ENCODE peak calls at places on chromosomes 11 and 22, in four cellular contexts. W, Q, O and X are unnamed samples.

GRCh38 chr22:21703684-21704316 is 31.8 kb downstream of the YPEL1 start:
- DNase-seq in W (peak), Q (no peak), O (no peak), X (no peak)

GRCh38 chr11:67082071-67082791 is 25.6 kb downstream of the RHOD start:
- DNase-seq in W (no peak), Q (no peak), O (no peak), X (no peak)

GRCh38 chr11:47998733-47999359 is 18.5 kb downstream of the PTPRJ start:
- DNase-seq in W (peak), Q (no peak), O (no peak), X (no peak)

GRCh38 chr11:119263352-119263940 is 53.5 kb downstream of the MCAM start:
- DNase-seq in W (no peak), Q (no peak), O (no peak), X (no peak)

GRCh38 chr11:14094481-14095037 is 132.0 kb downstream of the SPON1 start:
- DNase-seq in W (no peak), Q (no peak), O (no peak), X (no peak)

GRCh38 chr22:28950567-28951411 is 67.4 kb downstream of the ZNRF3 start:
- DNase-seq in W (no peak), Q (no peak), O (no peak), X (no peak)

GRCh38 chr11:94766656-94767291 is 1.4 kb upstream of the AMOTL1 start:
- DNase-seq in W (no peak), Q (no peak), O (no peak), X (no peak)

GRCh38 chr11:120128392-120129172 is 9.3 kb downstream of the TRIM29 start:
- DNase-seq in W (no peak), Q (no peak), O (no peak), X (no peak)

GRCh38 chr11:23138761-23139160 is 278.5 kb upstream of the CCDC179 start:
- DNase-seq in W (no peak), Q (no peak), O (no peak), X (no peak)

GRCh38 chr11:134478176-134478575 is 66.1 kb upstream of the B3GAT1 start:
- DNase-seq in W (no peak), Q (no peak), O (no peak), X (no peak)

GRCh38 chr11:61630104-61630503 is 49.2 kb upstream of the SYT7 start:
- DNase-seq in W (no peak), Q (no peak), O (no peak), X (no peak)

GRCh38 chr11:119525180-119525854 is 102.3 kb upstream of the THY1 start:
- DNase-seq in W (no peak), Q (no peak), O (no peak), X (no peak)

GRCh38 chr11:69416746-69417145 is 64.7 kb upstream of the LINC01488 start:
- DNase-seq in W (no peak), Q (no peak), O (no peak), X (no peak)

GRCh38 chr11:105861225-105861624 is 160.8 kb downstream of the MSANTD4 start:
- DNase-seq in W (peak), Q (peak), O (no peak), X (no peak)

GRCh38 chr11:30753504-30753903 is 167.4 kb upstream of the MPPED2 start:
- DNase-seq in W (no peak), Q (no peak), O (no peak), X (no peak)

GRCh38 chr11:2301631-2302272 is at the start of the genes C11orf21 and TSPAN32:
- DNase-seq in W (no peak), Q (no peak), O (no peak), X (no peak)

GRCh38 chr11:89184021-89184420 is 6.3 kb downstream of the TYR start:
- DNase-seq in W (no peak), Q (no peak), O (no peak), X (no peak)

GRCh38 chr11:28701760-28702449 is 593.7 kb downstream of the METTL15 start:
- DNase-seq in W (no peak), Q (no peak), O (no peak), X (no peak)

GRCh38 chr22:38272373-38273134 is at the start of gene TMEM184B:
- DNase-seq in W (peak), Q (peak), O (peak), X (peak)

GRCh38 chr22:39496131-39496838 is 5.8 kb upstream of the MIEF1 start:
- DNase-seq in W (peak), Q (peak), O (no peak), X (peak)

GRCh38 chr22:30305906-30306628 is 16.8 kb upstream of the CASTOR1 start:
- DNase-seq in W (no peak), Q (no peak), O (no peak), X (no peak)

GRCh38 chr11:19498986-19499669 is 213.5 kb upstream of the NAV2 start:
- DNase-seq in W (no peak), Q (peak), O (no peak), X (no peak)

GRCh38 chr11:73323464-73323863 is 15.4 kb downstream of the ARHGEF17 start:
- DNase-seq in W (no peak), Q (no peak), O (no peak), X (no peak)

GRCh38 chr11:129813216-129813791 is 2.3 kb upstream of the TMEM45B start:
- DNase-seq in W (no peak), Q (peak), O (no peak), X (no peak)

GRCh38 chr11:114774599-114775365 is 96.5 kb downstream of the NXPE2 start:
- DNase-seq in W (peak), Q (peak), O (no peak), X (no peak)